ENCODE peak calls at places on chromosomes 16 and 17, in five cellular contexts. One of them, this sample, is unnamed.

GRCh38 chr17:68909066-68909465 is 46.1 kb downstream of the ABCA8 start:
- DNase-seq in GM12878: peak
- DNase-seq in SK-N-SH: no peak
- DNase-seq in K562: peak
- DNase-seq in HepG2: peak
- DNase-seq in this sample: peak

GRCh38 chr16:67560827-67561342 is 1.4 kb upstream of the CTCF start:
- DNase-seq in GM12878: no peak
- DNase-seq in SK-N-SH: no peak
- DNase-seq in K562: no peak
- DNase-seq in HepG2: no peak
- DNase-seq in this sample: no peak

GRCh38 chr17:42421479-42422332 is 1.4 kb downstream of the CAVIN1 start:
- DNase-seq in GM12878: no peak
- DNase-seq in SK-N-SH: peak
- DNase-seq in K562: peak
- DNase-seq in HepG2: no peak
- DNase-seq in this sample: peak

GRCh38 chr17:28335959-28336871 is 654 bp downstream of the TNFAIP1 start:
- DNase-seq in GM12878: no peak
- DNase-seq in SK-N-SH: peak
- DNase-seq in K562: peak
- DNase-seq in HepG2: peak
- DNase-seq in this sample: peak

GRCh38 chr16:21023509-21024202 is 123.1 kb downstream of the LYRM1 start:
- DNase-seq in GM12878: no peak
- DNase-seq in SK-N-SH: no peak
- DNase-seq in K562: no peak
- DNase-seq in HepG2: no peak
- DNase-seq in this sample: no peak

GRCh38 chr16:66147338-66147737 is 219.2 kb upstream of the CDH5 start:
- DNase-seq in GM12878: no peak
- DNase-seq in SK-N-SH: no peak
- DNase-seq in K562: no peak
- DNase-seq in HepG2: no peak
- DNase-seq in this sample: no peak

GRCh38 chr17:28501421-28502284 is 4.5 kb upstream of the FOXN1 start:
- DNase-seq in GM12878: no peak
- DNase-seq in SK-N-SH: no peak
- DNase-seq in K562: no peak
- DNase-seq in HepG2: no peak
- DNase-seq in this sample: no peak

GRCh38 chr16:29744541-29745101 is 1.2 kb downstream of the C16orf54 start:
- DNase-seq in GM12878: no peak
- DNase-seq in SK-N-SH: no peak
- DNase-seq in K562: no peak
- DNase-seq in HepG2: no peak
- DNase-seq in this sample: no peak

GRCh38 chr16:68356249-68356918 is 45.6 kb downstream of the PRMT7 start:
- DNase-seq in GM12878: peak
- DNase-seq in SK-N-SH: peak
- DNase-seq in K562: no peak
- DNase-seq in HepG2: no peak
- DNase-seq in this sample: no peak

GRCh38 chr16:65142276-65142675 is 20.4 kb upstream of the CDH11 start:
- DNase-seq in GM12878: no peak
- DNase-seq in SK-N-SH: no peak
- DNase-seq in K562: no peak
- DNase-seq in HepG2: no peak
- DNase-seq in this sample: peak

GRCh38 chr16:56289412-56289811 is 98.1 kb downstream of the GNAO1 start:
- DNase-seq in GM12878: no peak
- DNase-seq in SK-N-SH: no peak
- DNase-seq in K562: no peak
- DNase-seq in HepG2: no peak
- DNase-seq in this sample: no peak
- TF ChIP-seq MXI1 in GM12878: no peak
- TF ChIP-seq MXI1 in SK-N-SH: no peak
- TF ChIP-seq MXI1 in K562: no peak
- TF ChIP-seq MXI1 in HepG2: no peak
- TF ChIP-seq MXI1 in this sample: no peak

DNA sequence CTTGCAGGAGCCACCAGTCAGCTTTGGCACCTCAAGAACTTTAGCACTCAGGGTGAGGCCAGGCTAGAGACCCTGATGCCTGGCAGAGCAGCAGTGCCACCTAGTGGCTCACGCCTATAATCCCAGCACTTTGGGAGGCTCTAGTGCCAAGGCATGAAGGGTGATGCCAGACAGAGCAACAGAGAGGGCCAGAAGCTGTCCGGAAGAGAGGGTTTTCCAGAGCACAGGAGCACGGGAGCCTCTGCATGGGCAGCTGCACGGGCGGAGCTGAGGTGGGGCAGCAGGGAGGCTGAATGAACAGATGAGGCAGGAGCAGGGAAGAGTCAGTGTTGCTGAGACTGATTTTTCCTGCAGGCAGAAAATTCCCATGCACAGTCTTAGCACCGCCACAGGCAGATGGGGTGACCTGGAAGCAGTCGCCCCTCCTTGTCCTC is 38.9 kb downstream of the MYH3 start:
- DNase-seq in GM12878: no peak
- DNase-seq in SK-N-SH: peak
- DNase-seq in K562: peak
- DNase-seq in HepG2: peak
- DNase-seq in this sample: peak
- TF ChIP-seq MXI1 in GM12878: no peak
- TF ChIP-seq MXI1 in SK-N-SH: no peak
- TF ChIP-seq MXI1 in K562: no peak
- TF ChIP-seq MXI1 in HepG2: no peak
- TF ChIP-seq MXI1 in this sample: no peak

GRCh38 chr16:62213763-62214162 is 177.5 kb upstream of the CDH8 start:
- DNase-seq in GM12878: no peak
- DNase-seq in SK-N-SH: no peak
- DNase-seq in K562: no peak
- DNase-seq in HepG2: peak
- DNase-seq in this sample: no peak
- TF ChIP-seq MXI1 in GM12878: no peak
- TF ChIP-seq MXI1 in SK-N-SH: no peak
- TF ChIP-seq MXI1 in K562: no peak
- TF ChIP-seq MXI1 in HepG2: no peak
- TF ChIP-seq MXI1 in this sample: no peak

DNA sequence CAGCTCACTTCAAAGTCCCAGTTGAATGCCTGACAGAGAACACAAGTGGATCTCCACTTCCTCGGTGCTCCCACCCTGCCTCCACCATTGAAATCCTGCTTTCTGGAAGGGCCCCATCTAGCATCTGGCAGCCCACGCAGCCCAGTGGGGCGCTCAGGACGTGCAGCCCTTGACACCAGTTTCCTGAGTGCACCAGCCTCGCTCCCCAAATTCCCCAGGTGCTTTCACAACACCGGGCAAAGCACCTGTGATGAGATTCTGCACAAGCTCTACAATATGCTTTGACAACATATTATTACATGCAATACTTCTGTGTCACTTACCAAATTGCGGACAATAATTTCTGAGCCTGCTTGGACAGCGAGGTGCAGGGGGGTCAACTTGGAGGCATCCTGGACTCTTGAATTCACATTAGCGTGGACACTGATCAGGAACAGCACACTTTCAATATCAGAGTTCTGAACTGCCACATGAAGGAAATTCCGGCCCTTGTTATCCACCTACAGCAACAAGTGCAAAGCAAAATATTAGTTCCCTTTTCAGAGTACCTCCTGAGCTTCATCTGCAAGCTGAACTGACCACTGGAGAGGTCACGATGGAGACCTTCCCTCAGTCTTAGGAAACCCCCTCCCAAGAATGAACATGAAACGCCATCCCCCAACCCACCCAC is 33.9 kb downstream of the CYB5D2 start:
- DNase-seq in GM12878: no peak
- DNase-seq in SK-N-SH: no peak
- DNase-seq in K562: no peak
- DNase-seq in HepG2: no peak
- DNase-seq in this sample: no peak
- TF ChIP-seq MXI1 in GM12878: no peak
- TF ChIP-seq MXI1 in SK-N-SH: no peak
- TF ChIP-seq MXI1 in K562: no peak
- TF ChIP-seq MXI1 in HepG2: no peak
- TF ChIP-seq MXI1 in this sample: no peak

GRCh38 chr16:1958715-1959268 is 546 bp upstream of the NDUFB10 start:
- DNase-seq in GM12878: no peak
- DNase-seq in SK-N-SH: no peak
- DNase-seq in K562: no peak
- DNase-seq in HepG2: no peak
- DNase-seq in this sample: no peak

GRCh38 chr16:1964046-1964505 is 550 bp downstream of the RPS2 start:
- DNase-seq in GM12878: no peak
- DNase-seq in SK-N-SH: no peak
- DNase-seq in K562: no peak
- DNase-seq in HepG2: no peak
- DNase-seq in this sample: no peak

GRCh38 chr16:1959269-1960039 is at the start of gene NDUFB10:
- DNase-seq in GM12878: peak
- DNase-seq in SK-N-SH: peak
- DNase-seq in K562: peak
- DNase-seq in HepG2: peak
- DNase-seq in this sample: peak

GRCh38 chr16:1961651-1962067 is 2.3 kb downstream of the NDUFB10 start:
- DNase-seq in GM12878: no peak
- DNase-seq in SK-N-SH: no peak
- DNase-seq in K562: no peak
- DNase-seq in HepG2: peak
- DNase-seq in this sample: no peak

GRCh38 chr16:1960665-1961630 is 1.6 kb downstream of the NDUFB10 start:
- DNase-seq in GM12878: no peak
- DNase-seq in SK-N-SH: no peak
- DNase-seq in K562: no peak
- DNase-seq in HepG2: peak
- DNase-seq in this sample: peak
- TF ChIP-seq MXI1 in GM12878: no peak
- TF ChIP-seq MXI1 in SK-N-SH: no peak
- TF ChIP-seq MXI1 in K562: no peak
- TF ChIP-seq MXI1 in HepG2: no peak
- TF ChIP-seq MXI1 in this sample: no peak

This sample was measured in IMR-90.